ENCODE peak calls at places on chromosome 2, in nine cellular contexts. T, M, G, L, N, Y, Z, Q and J are unnamed samples. For H3K36me3, the result is how much of the 10 kb centered on the place peaks cover.

GRCh38 chr2:113795405-113795920 is 39.0 kb upstream of the SLC35F5 start:
- DNase-seq in T (no peak), M (no peak), G (no peak), L (no peak), N (no peak), Y (no peak), Z (no peak), Q (no peak), J (no peak)

GRCh38 chr2:215311625-215312394 is at the start of gene ATIC:
- DNase-seq in T (peak), M (peak), G (peak), L (peak), N (peak), Y (peak), Z (peak), Q (peak), J (peak)

GRCh38 chr2:122368576-122369243 is 613.3 kb downstream of the TSN start:
- DNase-seq in T (no peak), M (no peak), G (no peak), L (no peak), N (no peak), Y (no peak), Z (no peak), Q (no peak), J (no peak)

GRCh38 chr2:137211761-137212160 is 446.4 kb downstream of the THSD7B start:
- DNase-seq in T (no peak), M (no peak), G (no peak), L (no peak), N (no peak), Y (no peak), Z (no peak), Q (no peak), J (no peak)

GRCh38 chr2:21041943-21042707 is 1.7 kb downstream of the APOB start:
- DNase-seq in T (no peak), M (no peak), G (no peak), L (no peak), N (no peak), Y (peak), Z (no peak), Q (no peak), J (no peak)

GRCh38 chr2:71597749-71598148 is 144.4 kb downstream of the DYSF start:
- DNase-seq in T (no peak), M (no peak), G (no peak), L (no peak), N (no peak), Y (no peak), Z (no peak), Q (no peak), J (no peak)

GRCh38 chr2:70828914-70829824 is 6.4 kb downstream of the CD207 start:
- DNase-seq in T (peak), M (no peak), G (no peak), L (no peak), N (no peak), Y (no peak), Z (no peak), Q (no peak), J (no peak)

GRCh38 chr2:152418688-152419087 is 83.7 kb downstream of the FMNL2 start:
- DNase-seq in T (no peak), M (no peak), G (no peak), L (no peak), N (no peak), Y (no peak), Z (no peak), Q (no peak), J (no peak)

GRCh38 chr2:169892951-169893350 is 65.7 kb downstream of the UBR3 start:
- DNase-seq in T (no peak), M (no peak), G (no peak), L (no peak), N (no peak), Y (no peak), Z (no peak), Q (no peak), J (no peak)

GRCh38 chr2:42450136-42450535 is 43.6 kb downstream of the KCNG3 start:
- DNase-seq in T (no peak), M (no peak), G (no peak), L (peak), N (peak), Y (no peak), Z (no peak), Q (no peak), J (no peak)

GRCh38 chr2:191218292-191218898 is 26.8 kb upstream of the MYO1B start:
- DNase-seq in T (no peak), M (peak), G (no peak), L (no peak), N (no peak), Y (no peak), Z (no peak), Q (no peak), J (no peak)

GRCh38 chr2:149799296-149799695 is 211.7 kb upstream of the MMADHC start:
- DNase-seq in T (no peak), M (peak), G (no peak), L (no peak), N (peak), Y (no peak), Z (no peak), Q (no peak), J (peak)

GRCh38 chr2:12607971-12608370 is 108.8 kb upstream of the TRIB2 start:
- DNase-seq in T (no peak), M (no peak), G (no peak), L (peak), N (peak), Y (no peak), Z (no peak), Q (no peak), J (no peak)

GRCh38 chr2:43136862-43137261 is 89.5 kb downstream of the ZFP36L2 start:
- DNase-seq in T (no peak), M (no peak), G (no peak), L (no peak), N (no peak), Y (no peak), Z (no peak), Q (no peak), J (no peak)

GRCh38 chr2:17539993-17540812 is at the start of gene VSNL1:
- DNase-seq in T (peak), M (peak), G (peak), L (peak), N (peak), Y (peak), Z (peak), Q (peak), J (peak)

GRCh38 chr2:168964251-168964807 is 63.2 kb downstream of the G6PC2 start:
- DNase-seq in T (no peak), M (no peak), G (no peak), L (peak), N (peak), Y (no peak), Z (no peak), Q (no peak), J (no peak)

GRCh38 chr2:104746299-104746698 is 107.6 kb upstream of the POU3F3 start:
- DNase-seq in T (no peak), M (no peak), G (no peak), L (no peak), N (no peak), Y (no peak), Z (no peak), Q (no peak), J (no peak)

GRCh38 chr2:71385008-71385407 is 53.4 kb downstream of the ZNF638 start:
- DNase-seq in T (no peak), M (no peak), G (no peak), L (no peak), N (no peak), Y (no peak), Z (no peak), Q (no peak), J (no peak)

GRCh38 chr2:144288428-144288827 is 231.5 kb downstream of the ZEB2 start:
- DNase-seq in T (no peak), M (no peak), G (no peak), L (no peak), N (no peak), Y (no peak), Z (no peak), Q (no peak), J (no peak)

GRCh38 chr2:201949036-201950012 is 84.3 kb upstream of the FZD7 start:
- DNase-seq in T (no peak), M (no peak), G (no peak), L (no peak), N (no peak), Y (no peak), Z (no peak), Q (no peak), J (no peak)

GRCh38 chr2:117980783-117981676 is 32.8 kb downstream of the CCDC93 start:
- DNase-seq in T (no peak), M (no peak), G (no peak), L (peak), N (peak), Y (no peak), Z (no peak), Q (no peak), J (no peak)

GRCh38 chr2:215826838-215827441 is 186.4 kb downstream of the MREG start:
- DNase-seq in T (no peak), M (no peak), G (no peak), L (peak), N (no peak), Y (no peak), Z (no peak), Q (no peak), J (no peak)

GRCh38 chr2:150127271-150127990 is 360.0 kb downstream of the RND3 start:
- DNase-seq in T (no peak), M (no peak), G (no peak), L (no peak), N (no peak), Y (no peak), Z (no peak), Q (no peak), J (no peak)

GRCh38 chr2:203819434-203820133 is 48.0 kb upstream of the CTLA4 start:
- DNase-seq in T (no peak), M (no peak), G (no peak), L (no peak), N (no peak), Y (peak), Z (no peak), Q (no peak), J (no peak)

GRCh38 chr2:10658041-10658913 is 31.5 kb downstream of the NOL10 start:
- DNase-seq in T (no peak), M (no peak), G (no peak), L (peak), N (peak), Y (no peak), Z (no peak), Q (no peak), J (no peak)

GRCh38 chr2:148909114-148909513 is 34.1 kb downstream of the KIF5C start:
- DNase-seq in T (no peak), M (no peak), G (no peak), L (no peak), N (no peak), Y (no peak), Z (no peak), Q (no peak), J (no peak)

GRCh38 chr2:147904051-147904450 is 59.2 kb downstream of the ACVR2A start:
- DNase-seq in T (no peak), M (no peak), G (no peak), L (peak), N (no peak), Y (no peak), Z (no peak), Q (no peak), J (no peak)

GRCh38 chr2:174654429-174654941 is 56.9 kb upstream of the WIPF1 start:
- DNase-seq in T (no peak), M (no peak), G (no peak), L (no peak), N (no peak), Y (no peak), Z (no peak), Q (no peak), J (no peak)

GRCh38 chr2:12606472-12607000 is 110.2 kb upstream of the TRIB2 start:
- DNase-seq in T (no peak), M (no peak), G (no peak), L (no peak), N (no peak), Y (no peak), Z (no peak), Q (no peak), J (no peak)

GRCh38 chr2:224027070-224027469 is 12.0 kb downstream of the SERPINE2 start:
- DNase-seq in T (no peak), M (peak), G (no peak), L (no peak), N (no peak), Y (no peak), Z (no peak), Q (no peak), J (no peak)

GRCh38 chr2:58708565-58708964 is 467.4 kb upstream of the FANCL start:
- DNase-seq in T (no peak), M (no peak), G (no peak), L (no peak), N (no peak), Y (no peak), Z (no peak), Q (no peak), J (no peak)

GRCh38 chr2:72813841-72814240 is 12.0 kb downstream of the EXOC6B start:
- DNase-seq in T (no peak), M (no peak), G (no peak), L (no peak), N (no peak), Y (no peak), Z (no peak), Q (no peak), J (no peak)

GRCh38 chr2:159903404-159904126 is 105.6 kb upstream of the CD302 start:
- DNase-seq in T (no peak), M (no peak), G (no peak), L (no peak), N (no peak), Y (no peak), Z (no peak), Q (no peak), J (peak)

GRCh38 chr2:62149708-62150107 is 46.2 kb upstream of the B3GNT2 start:
- DNase-seq in T (no peak), M (no peak), G (no peak), L (peak), N (peak), Y (no peak), Z (no peak), Q (no peak), J (no peak)

GRCh38 chr2:20370191-20370590 is 19.5 kb upstream of the PUM2 start:
- DNase-seq in T (no peak), M (no peak), G (no peak), L (peak), N (no peak), Y (no peak), Z (no peak), Q (no peak), J (no peak)

GRCh38 chr2:183105402-183106134 is 18.7 kb upstream of the NUP35 start:
- DNase-seq in T (no peak), M (no peak), G (no peak), L (no peak), N (no peak), Y (no peak), Z (no peak), Q (no peak), J (no peak)

GRCh38 chr2:65315042-65315441 is 87.4 kb downstream of the ACTR2 start:
- DNase-seq in T (no peak), M (no peak), G (no peak), L (no peak), N (no peak), Y (no peak), Z (no peak), Q (no peak), J (no peak)
- H3K36me3 ChIP-seq in T (under half), M (under half), G (under half), L (under half), N (under half), Y (under half), Z (under half), Q (under half), J (under half)

DNA sequence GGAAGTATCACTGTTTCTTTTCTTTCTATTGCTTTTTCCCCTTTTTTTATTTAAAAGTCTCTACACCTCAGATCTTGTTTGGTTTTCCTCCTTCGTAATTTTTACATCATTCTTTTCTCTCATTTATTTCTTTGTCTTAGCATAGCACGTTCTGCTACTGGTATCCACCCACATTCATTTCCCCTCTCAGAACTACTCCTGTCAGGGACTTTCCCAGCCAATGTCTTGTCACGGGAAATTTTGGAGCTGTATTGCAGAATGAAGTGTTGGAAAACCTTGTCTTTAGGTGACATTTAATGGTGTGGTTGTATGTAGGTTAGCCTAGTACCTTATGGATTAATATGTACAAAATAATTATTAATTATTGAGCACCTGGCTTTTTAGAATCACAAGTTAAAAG is 34.0 kb downstream of the TTLL4 start:
- DNase-seq in T (peak), M (no peak), G (no peak), L (no peak), N (no peak), Y (no peak), Z (no peak), Q (no peak), J (no peak)
- H3K36me3 ChIP-seq in T (under half), M (under half), G (under half), L (under half), N (under half), Y (half or more), Z (under half), Q (under half), J (under half)

GRCh38 chr2:238267884-238268680 is 20.3 kb downstream of the PER2 start:
- DNase-seq in T (no peak), M (no peak), G (no peak), L (no peak), N (no peak), Y (no peak), Z (peak), Q (no peak), J (no peak)

GRCh38 chr2:238269741-238270140 is 18.7 kb downstream of the PER2 start:
- DNase-seq in T (no peak), M (no peak), G (no peak), L (no peak), N (no peak), Y (no peak), Z (no peak), Q (no peak), J (no peak)

GRCh38 chr2:238271061-238271554 is 17.3 kb downstream of the PER2 start:
- DNase-seq in T (no peak), M (no peak), G (no peak), L (no peak), N (no peak), Y (no peak), Z (no peak), Q (no peak), J (peak)

GRCh38 chr2:238272156-238272555 is 16.3 kb downstream of the PER2 start:
- DNase-seq in T (no peak), M (no peak), G (no peak), L (no peak), N (no peak), Y (no peak), Z (no peak), Q (no peak), J (peak)

GRCh38 chr2:238270606-238271005 is 17.8 kb downstream of the PER2 start:
- DNase-seq in T (no peak), M (no peak), G (no peak), L (no peak), N (no peak), Y (no peak), Z (no peak), Q (no peak), J (no peak)
- H3K36me3 ChIP-seq in T (half or more), M (under half), G (under half), L (under half), N (under half), Y (half or more), Z (under half), Q (half or more), J (under half)

GRCh38 chr2:37665622-37666362 is 5.7 kb downstream of the CDC42EP3 start:
- DNase-seq in T (no peak), M (no peak), G (no peak), L (no peak), N (no peak), Y (no peak), Z (no peak), Q (no peak), J (no peak)
- H3K36me3 ChIP-seq in T (under half), M (under half), G (under half), L (under half), N (under half), Y (under half), Z (under half), Q (under half), J (under half)

DNA sequence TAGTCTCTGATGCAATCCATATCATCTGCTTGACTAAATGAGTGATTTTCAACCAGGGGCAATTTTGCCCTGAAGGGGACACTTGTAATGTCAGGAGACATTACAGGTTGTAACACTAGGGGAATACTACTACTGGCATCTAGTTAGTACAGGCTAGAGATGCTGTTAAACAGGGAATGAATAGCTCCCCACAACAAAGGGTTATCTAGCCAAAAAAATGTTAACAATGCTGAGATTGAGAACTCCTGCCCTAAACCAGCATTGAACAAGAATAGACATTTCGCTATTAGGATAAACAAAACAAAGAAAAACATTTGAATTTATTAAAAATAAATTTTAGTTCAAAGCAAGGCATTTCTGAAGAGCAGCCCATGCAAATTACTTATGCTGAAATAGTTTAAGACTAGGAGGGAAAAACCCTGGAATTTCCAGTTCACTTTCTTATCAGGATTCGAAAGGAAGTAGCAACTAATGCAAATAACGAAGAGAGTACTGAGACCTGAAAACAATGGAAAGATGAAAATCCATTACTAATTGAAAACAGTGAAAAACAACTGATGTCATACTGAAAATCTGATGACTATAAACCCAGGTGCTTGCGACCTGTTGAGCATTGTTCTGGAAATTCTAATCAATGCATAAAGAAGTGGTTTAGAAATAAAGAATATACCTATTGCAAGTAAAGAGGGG is 53.1 kb downstream of the CAB39 start:
- DNase-seq in T (no peak), M (no peak), G (no peak), L (no peak), N (no peak), Y (no peak), Z (no peak), Q (no peak), J (no peak)
- H3K36me3 ChIP-seq in T (under half), M (under half), G (under half), L (half or more), N (under half), Y (under half), Z (under half), Q (under half), J (under half)

GRCh38 chr2:74876081-74876886 is 42.4 kb downstream of the HK2 start:
- DNase-seq in T (no peak), M (peak), G (no peak), L (peak), N (no peak), Y (no peak), Z (no peak), Q (no peak), J (no peak)
- H3K36me3 ChIP-seq in T (under half), M (half or more), G (under half), L (under half), N (under half), Y (under half), Z (under half), Q (under half), J (under half)

DNA sequence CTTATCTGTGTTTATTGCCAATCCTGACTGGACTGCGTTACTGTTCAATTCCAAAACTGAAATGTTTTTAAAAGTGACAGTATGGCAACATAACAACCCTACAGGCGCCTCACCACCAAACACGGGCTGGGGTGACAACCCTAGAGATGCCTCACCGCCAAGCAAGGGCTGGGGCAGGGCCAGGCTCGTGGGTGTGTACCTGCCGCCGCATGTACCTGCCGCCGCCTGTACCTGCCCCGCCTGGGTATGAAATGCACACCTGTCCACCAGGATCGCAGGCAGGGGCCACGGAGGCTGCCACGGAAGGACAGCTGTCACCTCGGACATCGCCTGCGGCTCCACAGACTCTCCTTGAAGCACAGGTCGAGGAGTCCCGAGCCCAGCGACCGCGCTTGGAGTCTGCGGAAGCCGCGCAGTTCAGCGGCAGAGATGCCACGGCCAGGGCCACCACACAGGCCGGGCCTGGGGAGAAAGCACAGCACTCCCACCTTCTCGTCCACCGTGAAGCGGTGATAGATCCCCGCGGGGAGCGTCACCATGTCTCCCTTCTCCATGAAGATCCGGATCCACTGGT is 18.9 kb downstream of the ADI1 start:
- DNase-seq in T (peak), M (no peak), G (peak), L (no peak), N (no peak), Y (peak), Z (no peak), Q (peak), J (peak)
- H3K36me3 ChIP-seq in T (half or more), M (under half), G (under half), L (under half), N (under half), Y (half or more), Z (under half), Q (under half), J (under half)

GRCh38 chr2:226431301-226431955 is 368.2 kb downstream of the IRS1 start:
- DNase-seq in T (no peak), M (no peak), G (no peak), L (peak), N (no peak), Y (no peak), Z (no peak), Q (no peak), J (no peak)
- H3K36me3 ChIP-seq in T (under half), M (under half), G (under half), L (under half), N (under half), Y (under half), Z (under half), Q (under half), J (under half)